ENCODE peak calls at places on chromosomes 7 and 10, in four cellular contexts. O, R, T and Q are unnamed samples.

GRCh38 chr7:45888185-45888992 is at the start of gene IGFBP1:
- DNase-seq in T (peak; percentile 95), O (no peak), R (no peak), Q (peak; percentile 83)

GRCh38 chr7:111400088-111400487 is 162.2 kb downstream of the IMMP2L start:
- DNase-seq in R (no peak), O (no peak), T (no peak), Q (no peak)

GRCh38 chr10:42754155-42755027 is 28.2 kb upstream of the BMS1 start:
- DNase-seq in O (no peak), T (no peak), R (peak; percentile 39), Q (peak; percentile 72)

GRCh38 chr10:102422586-102423129 is 2.0 kb downstream of the FBXL15 start:
- DNase-seq in O (peak; percentile 86), R (peak; percentile 75), T (peak; percentile 75), Q (peak; percentile 82)

GRCh38 chr10:33132626-33133025 is 174.6 kb upstream of the ITGB1 start:
- DNase-seq in O (no peak), T (no peak), R (no peak), Q (no peak)

GRCh38 chr7:55052081-55052480 is 33.3 kb downstream of the EGFR start:
- DNase-seq in O (no peak), T (no peak), R (no peak), Q (no peak)

GRCh38 chr10:46518028-46518725 is 38.3 kb downstream of the GPRIN2 start:
- DNase-seq in O (no peak), R (no peak), T (no peak), Q (no peak)

GRCh38 chr7:4279210-4279609 is 402.9 kb upstream of the FOXK1 start:
- DNase-seq in T (no peak), R (no peak), O (no peak), Q (no peak)

GRCh38 chr10:373015-373414 is 237.8 kb downstream of the ZMYND11 start:
- DNase-seq in O (no peak), R (no peak), T (peak; percentile 70), Q (peak; percentile 53)

GRCh38 chr7:117612637-117613036 is 132.8 kb downstream of the CFTR start:
- DNase-seq in R (no peak), T (no peak), O (no peak), Q (no peak)

GRCh38 chr7:12485845-12486244 is 82.2 kb upstream of the VWDE start:
- DNase-seq in T (no peak), O (no peak), R (no peak), Q (no peak)

GRCh38 chr10:42887734-42888503 is 105.3 kb downstream of the BMS1 start:
- DNase-seq in O (no peak), T (no peak), R (no peak), Q (no peak)

GRCh38 chr10:79382491-79382941 is 35.2 kb downstream of the PPIF start:
- DNase-seq in T (no peak), O (no peak), R (peak; percentile 29), Q (no peak)

GRCh38 chr10:110324805-110325280 is 20.1 kb upstream of the SMNDC1 start:
- DNase-seq in T (no peak), O (no peak), R (no peak), Q (no peak)

GRCh38 chr10:22027666-22028238 is 24.2 kb upstream of the DNAJC1 start:
- DNase-seq in T (no peak), R (no peak), O (no peak), Q (no peak)

GRCh38 chr7:116185450-116185849 is 24.9 kb upstream of the TES start:
- DNase-seq in R (no peak), T (no peak), O (no peak), Q (no peak)

GRCh38 chr10:133258818-133259602 is 17.7 kb downstream of the ADAM8 start:
- DNase-seq in R (no peak), T (peak; percentile 30), O (peak; percentile 81), Q (no peak)

GRCh38 chr7:45709168-45710034 is 135.2 kb downstream of the ADCY1 start:
- DNase-seq in O (no peak), R (no peak), T (no peak), Q (no peak)

GRCh38 chr7:24825931-24826661 is 68.8 kb upstream of the GSDME start:
- DNase-seq in R (peak; percentile 54), O (peak; percentile 93), T (peak; percentile 99), Q (no peak)

GRCh38 chr10:31157125-31157983 is 125.7 kb upstream of the ZNF438 start:
- DNase-seq in T (no peak), O (no peak), R (no peak), Q (no peak)

GRCh38 chr10:88245974-88246511 is 337.1 kb downstream of the RNLS start:
- DNase-seq in O (no peak), T (no peak), R (no peak), Q (no peak)

GRCh38 chr10:86180861-86181260 is 185.7 kb downstream of the GRID1 start:
- DNase-seq in O (no peak), T (no peak), R (no peak), Q (no peak)

GRCh38 chr10:72764151-72764550 is 72.2 kb downstream of the MCU start:
- DNase-seq in T (peak; percentile 23), O (no peak), R (no peak), Q (no peak)

GRCh38 chr10:61271127-61271780 is 181.9 kb downstream of the TMEM26 start:
- DNase-seq in R (no peak), O (no peak), T (peak; percentile 15), Q (no peak)

GRCh38 chr10:30447125-30447799 is 13.3 kb downstream of the MAP3K8 start:
- DNase-seq in O (peak; percentile 77), T (no peak), R (no peak), Q (no peak)

GRCh38 chr10:14879801-14880193 is 1.1 kb downstream of the SUV39H2 start:
- DNase-seq in R (no peak), T (no peak), O (no peak), Q (peak; percentile 25)

GRCh38 chr10:73225518-73225917 is 21.5 kb downstream of the DNAJC9 start:
- DNase-seq in O (no peak), T (no peak), R (no peak), Q (no peak)

GRCh38 chr10:533611-534566 is 155.6 kb downstream of the DIP2C start:
- DNase-seq in O (no peak), T (no peak), R (no peak), Q (no peak)

GRCh38 chr7:121002755-121003114 is 14.2 kb downstream of the CPED1 start:
- DNase-seq in R (no peak), O (no peak), T (no peak), Q (no peak)

GRCh38 chr7:27739301-27739913 is 555 bp upstream of the TAX1BP1 start:
- DNase-seq in T (no peak), O (no peak), R (peak; percentile 74), Q (peak; percentile 70)

GRCh38 chr7:101878938-101879337 is 61.5 kb downstream of the CUX1 start:
- DNase-seq in R (no peak), T (no peak), O (no peak), Q (no peak)

GRCh38 chr7:84218681-84219080 is 24.1 kb upstream of the SEMA3A start:
- DNase-seq in O (no peak), R (no peak), T (no peak), Q (no peak)

GRCh38 chr7:27095897-27096755 is at the start of gene HOXA1:
- DNase-seq in T (peak; percentile 48), O (peak; percentile 80), R (peak; percentile 63), Q (no peak)

GRCh38 chr10:43220971-43221418 is 45.9 kb downstream of the RASGEF1A start:
- DNase-seq in R (no peak), T (no peak), O (no peak), Q (no peak)

GRCh38 chr10:16439294-16439693 is 2.5 kb downstream of the PTER start:
- DNase-seq in T (no peak), R (no peak), O (no peak), Q (no peak)

GRCh38 chr10:16436758-16437539 is at the start of gene PTER:
- DNase-seq in T (peak; percentile 78), R (peak; percentile 94), O (peak; percentile 89), Q (no peak)

GRCh38 chr10:16440396-16441105 is 3.7 kb downstream of the PTER start:
- DNase-seq in R (no peak), O (no peak), T (no peak), Q (peak; percentile 50)

GRCh38 chr10:16437540-16437894 is 707 bp downstream of the PTER start:
- DNase-seq in R (no peak), O (no peak), T (peak; percentile 44), Q (no peak)

GRCh38 chr10:16436367-16436757 is 448 bp upstream of the PTER start:
- DNase-seq in R (no peak), T (no peak), O (no peak), Q (no peak)
- H3K9ac ChIP-seq in R (peak overlapping the region; percentile 51), T (no peak overlapping the region), O (peak overlapping the region; percentile 29), Q (no peak overlapping the region)

GRCh38 chr7:19464241-19464640 is 244.6 kb downstream of the POLR1F start:
- DNase-seq in R (no peak), T (no peak), O (no peak), Q (no peak)

GRCh38 chr7:19464751-19465150 is 244.1 kb downstream of the POLR1F start:
- DNase-seq in O (no peak), T (no peak), R (no peak), Q (no peak)

DNA sequence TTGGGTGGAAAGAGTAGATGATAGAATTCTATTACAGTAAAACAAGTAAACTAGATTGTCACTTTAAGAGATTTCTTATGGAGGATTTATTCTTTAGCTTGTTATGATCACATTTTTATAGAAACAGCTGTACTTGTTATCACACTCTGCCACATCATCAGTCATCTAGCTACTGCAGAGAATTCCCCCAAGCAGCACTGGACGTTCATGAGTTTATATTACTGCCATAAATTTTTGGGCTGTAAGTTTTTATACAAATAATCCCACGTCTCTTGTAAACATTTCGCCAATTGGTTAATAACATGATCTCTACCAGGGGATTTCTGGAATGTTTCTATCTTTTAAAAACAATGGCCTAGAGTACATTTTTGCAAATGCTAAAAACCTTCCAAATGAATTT is 238.8 kb downstream of the POLR1F start:
- DNase-seq in T (no peak), R (no peak), O (no peak), Q (no peak)
- TF ChIP-seq ELF1 in T (no peak), R (no peak), O (no peak), Q (no peak)

GRCh38 chr7:74174606-74175082 is 488 bp downstream of the EIF4H start:
- DNase-seq in R (peak; percentile 76), O (no peak), T (peak; percentile 30), Q (peak; percentile 85)
- H3K9ac ChIP-seq in R (peak overlapping the region; percentile 98), O (peak overlapping the region; percentile 98), T (peak overlapping the region; percentile 95), Q (peak overlapping the region; percentile 95)

GRCh38 chr10:29140991-29141390 is 147.9 kb upstream of the LYZL1 start:
- DNase-seq in R (no peak), T (no peak), O (no peak), Q (no peak)
- TF ChIP-seq ELF1 in R (no peak), T (no peak), O (no peak), Q (no peak)

GRCh38 chr7:192701-193536 is 548 bp downstream of the FAM20C start:
- DNase-seq in R (no peak), O (no peak), T (no peak), Q (peak; percentile 79)
- H3K9ac ChIP-seq in R (no peak overlapping the region), O (peak overlapping the region; percentile 70), T (peak overlapping the region; percentile 76), Q (peak overlapping the region; percentile 49)

GRCh38 chr7:75915416-75916156 is 631 bp downstream of the POR start:
- DNase-seq in T (peak; percentile 61), R (peak; percentile 38), O (no peak), Q (peak; percentile 44)
- TF ChIP-seq ELF1 in T (no peak), R (no peak), O (no peak), Q (no peak)

DNA sequence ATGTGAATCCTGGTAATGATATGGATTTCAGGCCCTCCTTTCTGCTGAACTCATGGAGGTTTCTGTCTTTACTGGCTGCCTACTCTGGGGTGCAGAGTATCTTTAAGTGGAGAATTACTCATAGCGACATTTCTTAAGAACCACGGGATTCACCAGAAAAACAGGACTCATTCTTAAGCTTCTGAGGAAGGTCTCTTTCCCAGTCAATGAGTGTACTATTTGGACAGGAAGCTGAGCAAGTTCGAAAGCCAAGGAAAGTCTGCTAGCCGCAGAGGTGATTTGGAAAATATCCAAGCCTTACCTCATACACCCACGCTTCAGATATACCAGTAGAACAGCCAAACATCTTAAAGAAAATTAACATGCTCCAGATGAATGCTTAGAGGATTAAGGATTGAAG is 377.6 kb upstream of the MYO3A start:
- DNase-seq in O (no peak), T (no peak), R (peak; percentile 8), Q (no peak)
- H3K9ac ChIP-seq in O (no peak overlapping the region), T (no peak overlapping the region), R (no peak overlapping the region), Q (no peak overlapping the region)